ENCODE peak calls at places on chromosome 17, in eight cellular contexts. One of them, this sample, is unnamed.

GRCh38 chr17:18040287-18040858 is 1.2 kb downstream of the GID4 start:
- DNase-seq in stomach: no peak
- DNase-seq in fibroblast of the conjunctiva: no peak
- DNase-seq in stimulated activated CD4-positive, alpha-beta T cell treated with anti-CD3 and anti-CD28 coated beads, Interleukin-1b, Interleukin-23, amount 100 ng/mL, for 24 hours: no peak
- DNase-seq in caudate nucleus: no peak
- DNase-seq in GM04503: no peak
- DNase-seq in HFF-Myc: no peak
- DNase-seq in effector memory CD8-positive, alpha-beta T cell: no peak
- DNase-seq in this sample: no peak

GRCh38 chr17:58121925-58122324 is 26.3 kb upstream of the OR4D1 start:
- DNase-seq in caudate nucleus: no peak
- DNase-seq in effector memory CD8-positive, alpha-beta T cell: peak; percentile 25
- DNase-seq in HFF-Myc: peak; percentile 17
- DNase-seq in GM04503: peak; percentile 0
- DNase-seq in fibroblast of the conjunctiva: peak; percentile 3
- DNase-seq in stimulated activated CD4-positive, alpha-beta T cell treated with anti-CD3 and anti-CD28 coated beads, Interleukin-1b, Interleukin-23, amount 100 ng/mL, for 24 hours: no peak
- DNase-seq in stomach: no peak
- DNase-seq in this sample: peak; percentile 17

GRCh38 chr17:81437221-81437651 is 42.0 kb downstream of the BAHCC1 start:
- DNase-seq in fibroblast of the conjunctiva: no peak
- DNase-seq in GM04503: no peak
- DNase-seq in stomach: no peak
- DNase-seq in caudate nucleus: no peak
- DNase-seq in HFF-Myc: no peak
- DNase-seq in effector memory CD8-positive, alpha-beta T cell: no peak
- DNase-seq in stimulated activated CD4-positive, alpha-beta T cell treated with anti-CD3 and anti-CD28 coated beads, Interleukin-1b, Interleukin-23, amount 100 ng/mL, for 24 hours: no peak
- DNase-seq in this sample: no peak

GRCh38 chr17:55430531-55431228 is 9.0 kb upstream of the MMD start:
- DNase-seq in effector memory CD8-positive, alpha-beta T cell: no peak
- DNase-seq in fibroblast of the conjunctiva: no peak
- DNase-seq in caudate nucleus: no peak
- DNase-seq in GM04503: no peak
- DNase-seq in HFF-Myc: no peak
- DNase-seq in stomach: no peak
- DNase-seq in stimulated activated CD4-positive, alpha-beta T cell treated with anti-CD3 and anti-CD28 coated beads, Interleukin-1b, Interleukin-23, amount 100 ng/mL, for 24 hours: no peak
- DNase-seq in this sample: no peak

GRCh38 chr17:41910701-41911391 is 7.9 kb downstream of the ACLY start:
- DNase-seq in HFF-Myc: peak; percentile 71
- DNase-seq in caudate nucleus: no peak
- DNase-seq in GM04503: peak; percentile 89
- DNase-seq in effector memory CD8-positive, alpha-beta T cell: no peak
- DNase-seq in fibroblast of the conjunctiva: peak; percentile 66
- DNase-seq in stimulated activated CD4-positive, alpha-beta T cell treated with anti-CD3 and anti-CD28 coated beads, Interleukin-1b, Interleukin-23, amount 100 ng/mL, for 24 hours: no peak
- DNase-seq in stomach: no peak
- DNase-seq in this sample: peak; percentile 80

GRCh38 chr17:44708401-44709263 is at the start of gene DBF4B:
- DNase-seq in fibroblast of the conjunctiva: peak; percentile 73
- DNase-seq in caudate nucleus: peak; percentile 81
- DNase-seq in stomach: peak; percentile 77
- DNase-seq in stimulated activated CD4-positive, alpha-beta T cell treated with anti-CD3 and anti-CD28 coated beads, Interleukin-1b, Interleukin-23, amount 100 ng/mL, for 24 hours: peak; percentile 81
- DNase-seq in HFF-Myc: peak; percentile 86
- DNase-seq in GM04503: peak; percentile 75
- DNase-seq in effector memory CD8-positive, alpha-beta T cell: peak; percentile 82
- DNase-seq in this sample: peak; percentile 92

GRCh38 chr17:63911657-63912100 is 621 bp upstream of the CSHL1 start:
- DNase-seq in stomach: peak; percentile 40
- DNase-seq in fibroblast of the conjunctiva: no peak
- DNase-seq in HFF-Myc: no peak
- DNase-seq in stimulated activated CD4-positive, alpha-beta T cell treated with anti-CD3 and anti-CD28 coated beads, Interleukin-1b, Interleukin-23, amount 100 ng/mL, for 24 hours: peak; percentile 48
- DNase-seq in effector memory CD8-positive, alpha-beta T cell: peak; percentile 60
- DNase-seq in GM04503: no peak
- DNase-seq in caudate nucleus: no peak
- DNase-seq in this sample: no peak

GRCh38 chr17:68519911-68520310 is 7.7 kb downstream of the PRKAR1A start:
- DNase-seq in HFF-Myc: no peak
- DNase-seq in caudate nucleus: no peak
- DNase-seq in fibroblast of the conjunctiva: no peak
- DNase-seq in stomach: no peak
- DNase-seq in effector memory CD8-positive, alpha-beta T cell: no peak
- DNase-seq in stimulated activated CD4-positive, alpha-beta T cell treated with anti-CD3 and anti-CD28 coated beads, Interleukin-1b, Interleukin-23, amount 100 ng/mL, for 24 hours: no peak
- DNase-seq in GM04503: no peak
- DNase-seq in this sample: peak; percentile 46

GRCh38 chr17:59680314-59680713 is 26.9 kb downstream of the PTRH2 start:
- DNase-seq in GM04503: no peak
- DNase-seq in stomach: no peak
- DNase-seq in HFF-Myc: no peak
- DNase-seq in caudate nucleus: no peak
- DNase-seq in effector memory CD8-positive, alpha-beta T cell: no peak
- DNase-seq in stimulated activated CD4-positive, alpha-beta T cell treated with anti-CD3 and anti-CD28 coated beads, Interleukin-1b, Interleukin-23, amount 100 ng/mL, for 24 hours: no peak
- DNase-seq in fibroblast of the conjunctiva: no peak
- DNase-seq in this sample: no peak

GRCh38 chr17:47902039-47902744 is 6.2 kb downstream of the SP2 start:
- DNase-seq in GM04503: no peak
- DNase-seq in HFF-Myc: no peak
- DNase-seq in fibroblast of the conjunctiva: no peak
- DNase-seq in effector memory CD8-positive, alpha-beta T cell: no peak
- DNase-seq in stomach: no peak
- DNase-seq in stimulated activated CD4-positive, alpha-beta T cell treated with anti-CD3 and anti-CD28 coated beads, Interleukin-1b, Interleukin-23, amount 100 ng/mL, for 24 hours: no peak
- DNase-seq in caudate nucleus: no peak
- DNase-seq in this sample: no peak

GRCh38 chr17:62705781-62706597 is 78.5 kb downstream of the MRC2 start:
- DNase-seq in effector memory CD8-positive, alpha-beta T cell: no peak
- DNase-seq in HFF-Myc: no peak
- DNase-seq in GM04503: no peak
- DNase-seq in caudate nucleus: peak; percentile 57
- DNase-seq in fibroblast of the conjunctiva: no peak
- DNase-seq in stimulated activated CD4-positive, alpha-beta T cell treated with anti-CD3 and anti-CD28 coated beads, Interleukin-1b, Interleukin-23, amount 100 ng/mL, for 24 hours: no peak
- DNase-seq in stomach: no peak
- DNase-seq in this sample: no peak

GRCh38 chr17:10620823-10621222 is 36.3 kb downstream of the MYH3 start:
- DNase-seq in HFF-Myc: no peak
- DNase-seq in stimulated activated CD4-positive, alpha-beta T cell treated with anti-CD3 and anti-CD28 coated beads, Interleukin-1b, Interleukin-23, amount 100 ng/mL, for 24 hours: no peak
- DNase-seq in effector memory CD8-positive, alpha-beta T cell: no peak
- DNase-seq in fibroblast of the conjunctiva: no peak
- DNase-seq in stomach: no peak
- DNase-seq in GM04503: no peak
- DNase-seq in caudate nucleus: no peak
- DNase-seq in this sample: no peak

GRCh38 chr17:27247071-27247957 is 46.6 kb upstream of the WSB1 start:
- DNase-seq in fibroblast of the conjunctiva: peak; percentile 73
- DNase-seq in caudate nucleus: peak; percentile 9
- DNase-seq in stimulated activated CD4-positive, alpha-beta T cell treated with anti-CD3 and anti-CD28 coated beads, Interleukin-1b, Interleukin-23, amount 100 ng/mL, for 24 hours: no peak
- DNase-seq in effector memory CD8-positive, alpha-beta T cell: no peak
- DNase-seq in stomach: peak; percentile 47
- DNase-seq in GM04503: no peak
- DNase-seq in HFF-Myc: no peak
- DNase-seq in this sample: peak; percentile 99

GRCh38 chr17:69898606-69899005 is 176.4 kb upstream of the KCNJ16 start:
- DNase-seq in stimulated activated CD4-positive, alpha-beta T cell treated with anti-CD3 and anti-CD28 coated beads, Interleukin-1b, Interleukin-23, amount 100 ng/mL, for 24 hours: no peak
- DNase-seq in stomach: no peak
- DNase-seq in effector memory CD8-positive, alpha-beta T cell: no peak
- DNase-seq in caudate nucleus: no peak
- DNase-seq in HFF-Myc: no peak
- DNase-seq in fibroblast of the conjunctiva: peak; percentile 83
- DNase-seq in GM04503: no peak
- DNase-seq in this sample: peak; percentile 82

GRCh38 chr17:35374766-35375344 is 1.4 kb upstream of the SLFN11 start:
- DNase-seq in stimulated activated CD4-positive, alpha-beta T cell treated with anti-CD3 and anti-CD28 coated beads, Interleukin-1b, Interleukin-23, amount 100 ng/mL, for 24 hours: no peak
- DNase-seq in GM04503: no peak
- DNase-seq in HFF-Myc: no peak
- DNase-seq in stomach: no peak
- DNase-seq in caudate nucleus: no peak
- DNase-seq in effector memory CD8-positive, alpha-beta T cell: no peak
- DNase-seq in fibroblast of the conjunctiva: no peak
- DNase-seq in this sample: no peak